ENCODE peak calls at places on chromosomes 5 and 9, in seven cellular contexts. W is K562, R is GM12878, M is HCT116, N is SK-N-SH, F is HepG2, P is H1. L is an unnamed sample.

GRCh38 chr5:124660229-124661093 is 86.0 kb downstream of the ZNF608 start:
- DNase-seq in W (no peak), R (no peak), M (no peak), N (no peak), F (no peak), P (no peak), L (no peak)

GRCh38 chr9:36268007-36268427 is 9.8 kb upstream of the GNE start:
- DNase-seq in W (no peak), R (no peak), M (no peak), N (no peak), F (no peak), P (no peak), L (no peak)

GRCh38 chr5:155954739-155955445 is 372.1 kb upstream of the SGCD start:
- DNase-seq in W (no peak), R (no peak), M (no peak), N (no peak), F (no peak), P (no peak), L (no peak)

GRCh38 chr9:125626187-125626586 is 80.8 kb downstream of the MAPKAP1 start:
- DNase-seq in W (peak; percentile 37), R (no peak), M (no peak), N (no peak), F (no peak), P (no peak), L (no peak)

GRCh38 chr9:78026947-78027346 is 4.7 kb downstream of the GNAQ start:
- DNase-seq in W (no peak), R (no peak), M (no peak), N (no peak), F (no peak), P (no peak), L (no peak)

GRCh38 chr5:80825780-80826460 is 134.2 kb upstream of the RASGRF2 start:
- DNase-seq in W (no peak), R (no peak), M (no peak), N (no peak), F (no peak), P (no peak), L (no peak)

GRCh38 chr5:146788918-146789317 is 89.6 kb downstream of the PPP2R2B start:
- DNase-seq in W (no peak), R (no peak), M (no peak), N (no peak), F (no peak), P (no peak), L (no peak)

GRCh38 chr5:123610665-123611406 is 98.9 kb downstream of the CSNK1G3 start:
- DNase-seq in W (peak; percentile 30), R (peak; percentile 17), M (peak; percentile 54), N (peak; percentile 23), F (peak; percentile 54), P (no peak), L (peak; percentile 14)

GRCh38 chr5:180034564-180034963 is 37.0 kb downstream of the RNF130 start:
- DNase-seq in W (no peak), R (no peak), M (no peak), N (no peak), F (no peak), P (no peak), L (no peak)

GRCh38 chr5:36680066-36680465 is 73.7 kb downstream of the SLC1A3 start:
- DNase-seq in W (no peak), R (no peak), M (no peak), N (no peak), F (no peak), P (no peak), L (no peak)

DNA sequence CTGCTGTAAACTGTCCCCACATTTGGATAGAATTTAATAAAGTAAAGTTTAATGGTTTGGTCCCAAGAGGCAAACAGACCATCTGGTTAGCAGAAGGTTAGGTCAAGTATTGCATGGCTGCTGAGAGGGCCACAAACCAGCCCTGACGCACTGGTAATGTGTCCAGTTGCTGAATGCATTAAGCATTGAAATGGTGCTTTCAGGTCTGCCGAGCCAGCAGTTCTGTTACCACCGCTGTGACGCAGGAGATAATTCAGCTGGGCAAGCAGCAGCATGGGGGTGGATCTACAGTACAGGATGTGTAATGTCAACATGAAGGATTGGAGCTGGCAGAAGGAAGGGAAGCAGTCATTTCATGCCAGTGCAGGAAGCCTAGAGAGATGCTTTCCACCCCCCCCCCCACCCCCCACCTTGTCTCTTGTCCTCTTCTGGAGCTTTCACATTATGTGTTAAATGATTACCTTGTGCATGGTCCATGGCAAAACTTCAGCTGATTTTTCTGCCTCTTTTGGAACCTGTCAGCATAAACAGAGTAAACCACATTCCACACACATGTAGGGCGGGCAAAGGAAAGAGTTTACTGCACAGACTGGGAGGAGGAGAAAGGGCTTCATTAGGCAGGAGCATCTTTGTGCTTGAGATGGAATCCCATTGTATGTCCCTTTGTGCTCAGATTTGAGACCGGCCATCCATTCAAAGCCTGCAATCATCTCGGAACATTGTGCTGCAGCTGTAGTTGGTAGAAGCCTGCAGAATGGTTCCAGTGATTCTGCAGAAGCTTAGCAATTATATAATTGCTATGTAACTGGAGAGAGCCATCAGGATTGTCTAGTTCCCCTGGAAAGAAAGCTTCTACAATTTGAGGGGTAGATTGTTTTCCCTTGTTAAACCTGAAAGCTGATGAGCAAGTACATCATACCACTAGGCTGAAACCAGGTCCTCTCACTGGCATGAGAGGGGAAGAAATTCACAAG is 16.3 kb downstream of the ZNF462 start:
- DNase-seq in W (no peak), R (no peak), M (no peak), N (peak; percentile 61), F (no peak), P (no peak), L (peak; percentile 63)
- TF ChIP-seq JUND in W (no peak), R (no peak), M (no peak), N (no peak), F (no peak), P (no peak), L (no peak)

GRCh38 chr5:40410231-40410861 is 269.4 kb upstream of the PTGER4 start:
- DNase-seq in W (no peak), R (no peak), M (no peak), N (no peak), F (no peak), P (no peak), L (no peak)
- TF ChIP-seq JUND in W (no peak), R (no peak), M (no peak), N (no peak), F (no peak), P (no peak), L (no peak)

GRCh38 chr5:167699434-167699833 is 592.0 kb upstream of the WWC1 start:
- DNase-seq in W (no peak), R (no peak), M (peak; percentile 97), N (no peak), F (no peak), P (no peak), L (no peak)
- TF ChIP-seq JUND in W (no peak), R (no peak), M (peak; percentile 95), N (peak; percentile 95), F (no peak), P (peak; percentile 91), L (no peak)

GRCh38 chr5:150262502-150262901 is 27.1 kb downstream of the CAMK2A start:
- DNase-seq in W (no peak), R (no peak), M (no peak), N (no peak), F (no peak), P (no peak), L (no peak)

GRCh38 chr5:150258126-150258525 is 31.4 kb downstream of the CAMK2A start:
- DNase-seq in W (no peak), R (no peak), M (no peak), N (no peak), F (no peak), P (no peak), L (no peak)

GRCh38 chr5:150263339-150263738 is 26.2 kb downstream of the CAMK2A start:
- DNase-seq in W (no peak), R (no peak), M (no peak), N (no peak), F (no peak), P (no peak), L (no peak)

GRCh38 chr5:150263801-150264621 is 25.6 kb downstream of the CAMK2A start:
- DNase-seq in W (no peak), R (no peak), M (peak; percentile 70), N (peak; percentile 82), F (no peak), P (no peak), L (peak; percentile 44)

GRCh38 chr5:150261231-150261630 is 28.3 kb downstream of the CAMK2A start:
- DNase-seq in W (no peak), R (no peak), M (no peak), N (no peak), F (peak; percentile 47), P (no peak), L (no peak)
- TF ChIP-seq JUND in W (no peak), R (no peak), M (no peak), N (no peak), F (no peak), P (no peak), L (no peak)

GRCh38 chr9:22279621-22280020 is 167.0 kb upstream of the DMRTA1 start:
- DNase-seq in W (no peak), R (no peak), M (no peak), N (no peak), F (no peak), P (no peak), L (no peak)
- TF ChIP-seq JUND in W (no peak), R (no peak), M (no peak), N (no peak), F (no peak), P (no peak), L (no peak)

DNA sequence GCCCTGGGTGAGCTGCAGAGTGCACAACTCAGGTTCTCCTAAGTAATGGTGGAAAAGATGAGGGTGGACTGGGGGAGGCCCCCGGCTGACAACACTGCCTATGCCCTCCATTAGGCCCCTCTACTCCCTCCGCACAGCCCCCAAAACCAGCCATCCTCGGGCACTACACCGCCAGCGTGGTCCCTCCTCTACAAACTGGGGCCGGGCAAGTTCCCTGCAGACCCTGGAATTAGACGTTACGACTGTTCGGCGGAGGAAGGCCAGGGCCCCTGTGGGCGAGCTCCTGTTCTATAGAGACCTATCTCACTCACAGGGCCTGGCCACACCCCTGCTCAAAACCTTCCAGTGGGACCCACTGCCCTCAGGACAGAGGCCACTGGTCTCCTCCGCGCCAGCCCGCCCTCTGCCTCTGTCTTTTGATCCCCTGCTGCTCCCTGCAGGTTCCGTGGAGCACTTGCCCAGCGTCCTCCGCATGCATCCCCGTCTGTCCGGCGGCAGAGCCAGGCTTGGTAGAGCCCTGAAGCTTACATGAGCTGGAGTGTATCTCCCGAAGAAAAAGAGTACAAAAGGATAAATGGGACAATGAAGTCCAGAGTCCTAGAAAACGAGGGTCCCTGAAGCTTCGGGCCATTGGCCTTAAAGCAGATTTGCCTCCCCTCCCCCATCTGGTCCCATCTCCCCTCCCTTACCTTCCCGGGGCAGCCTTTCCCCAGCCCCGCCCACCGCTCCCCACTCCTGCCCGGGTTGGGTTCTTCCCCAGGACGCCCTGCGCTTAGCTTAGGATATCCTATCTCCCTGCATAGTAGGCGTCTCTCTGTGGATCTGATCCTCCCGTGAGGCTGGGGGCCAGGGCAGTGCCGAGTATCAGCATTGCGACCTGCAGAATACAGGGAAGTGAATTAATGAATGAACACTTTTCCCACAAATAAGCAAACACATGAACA is 71.3 kb downstream of the HRH2 start:
- DNase-seq in W (peak; percentile 20), R (no peak), M (no peak), N (peak; percentile 73), F (no peak), P (peak; percentile 80), L (peak; percentile 18)
- TF ChIP-seq JUND in W (no peak), R (no peak), M (no peak), N (no peak), F (no peak), P (no peak), L (no peak)